ENCODE peak calls at places on chromosomes 5 and 9, in six cellular contexts. One of them, this sample, is unnamed.

GRCh38 chr9:75892168-75892901 is 1.9 kb downstream of the PCSK5 start:
- DNase-seq in iPS DF 6.9: no peak
- DNase-seq in activated T-helper 1 cell treated with Interleukin-2 at 50 U/mL for 16 hours: no peak
- DNase-seq in H1: peak; percentile 70
- DNase-seq in OCI-LY7: no peak
- DNase-seq in EL: no peak
- DNase-seq in this sample: no peak

GRCh38 chr5:1687301-1687970 is 112.2 kb downstream of the MRPL36 start:
- DNase-seq in EL: no peak
- DNase-seq in H1: peak; percentile 24
- DNase-seq in OCI-LY7: no peak
- DNase-seq in activated T-helper 1 cell treated with Interleukin-2 at 50 U/mL for 16 hours: no peak
- DNase-seq in iPS DF 6.9: no peak
- DNase-seq in this sample: no peak

GRCh38 chr5:135009736-135010501 is 24.1 kb downstream of the PITX1 start:
- DNase-seq in iPS DF 6.9: no peak
- DNase-seq in H1: no peak
- DNase-seq in EL: no peak
- DNase-seq in activated T-helper 1 cell treated with Interleukin-2 at 50 U/mL for 16 hours: no peak
- DNase-seq in OCI-LY7: no peak
- DNase-seq in this sample: no peak

GRCh38 chr5:68745459-68745858 is 348.4 kb upstream of the SLC30A5 start:
- DNase-seq in activated T-helper 1 cell treated with Interleukin-2 at 50 U/mL for 16 hours: no peak
- DNase-seq in OCI-LY7: no peak
- DNase-seq in H1: no peak
- DNase-seq in EL: peak; percentile 31
- DNase-seq in iPS DF 6.9: no peak
- DNase-seq in this sample: no peak

GRCh38 chr9:122042056-122042455 is 51.1 kb downstream of the TTLL11 start:
- DNase-seq in OCI-LY7: no peak
- DNase-seq in H1: no peak
- DNase-seq in activated T-helper 1 cell treated with Interleukin-2 at 50 U/mL for 16 hours: no peak
- DNase-seq in iPS DF 6.9: no peak
- DNase-seq in EL: no peak
- DNase-seq in this sample: no peak

GRCh38 chr9:136944094-136944518 is 432 bp downstream of the FBXW5 start:
- DNase-seq in OCI-LY7: no peak
- DNase-seq in activated T-helper 1 cell treated with Interleukin-2 at 50 U/mL for 16 hours: no peak
- DNase-seq in H1: peak; percentile 66
- DNase-seq in iPS DF 6.9: no peak
- DNase-seq in EL: peak; percentile 61
- DNase-seq in this sample: peak; percentile 76

GRCh38 chr9:134629586-134630392 is 11.8 kb upstream of the COL5A1 start:
- DNase-seq in H1: no peak
- DNase-seq in activated T-helper 1 cell treated with Interleukin-2 at 50 U/mL for 16 hours: no peak
- DNase-seq in OCI-LY7: no peak
- DNase-seq in iPS DF 6.9: no peak
- DNase-seq in EL: no peak
- DNase-seq in this sample: no peak

GRCh38 chr5:179192891-179193470 is 132.8 kb downstream of the ZNF354C start:
- DNase-seq in iPS DF 6.9: no peak
- DNase-seq in OCI-LY7: no peak
- DNase-seq in EL: no peak
- DNase-seq in H1: no peak
- DNase-seq in activated T-helper 1 cell treated with Interleukin-2 at 50 U/mL for 16 hours: no peak
- DNase-seq in this sample: no peak

GRCh38 chr5:494667-495255 is 29.5 kb downstream of the SLC9A3 start:
- DNase-seq in H1: no peak
- DNase-seq in activated T-helper 1 cell treated with Interleukin-2 at 50 U/mL for 16 hours: no peak
- DNase-seq in OCI-LY7: no peak
- DNase-seq in EL: no peak
- DNase-seq in iPS DF 6.9: no peak
- DNase-seq in this sample: no peak

GRCh38 chr5:88732181-88732633 is 150.8 kb downstream of the MEF2C start:
- DNase-seq in EL: no peak
- DNase-seq in activated T-helper 1 cell treated with Interleukin-2 at 50 U/mL for 16 hours: no peak
- DNase-seq in H1: no peak
- DNase-seq in OCI-LY7: peak; percentile 75
- DNase-seq in iPS DF 6.9: no peak
- DNase-seq in this sample: peak; percentile 57

This sample was measured in AG08395.